ENCODE peak calls at places on chromosomes 4 and X, in five cellular contexts. One of them, this sample, is unnamed.

GRCh38 chr4:41305486-41305885 is 48.8 kb downstream of the UCHL1 start:
- DNase-seq in GM23248: no peak
- DNase-seq in epithelial cell of esophagus: no peak
- DNase-seq in HL-60: no peak
- DNase-seq in astrocyte of the spinal cord: no peak
- DNase-seq in this sample: no peak

GRCh38 chrX:84188320-84188834 is 378 bp upstream of the RPS6KA6 start:
- DNase-seq in HL-60: no peak
- DNase-seq in astrocyte of the spinal cord: peak; percentile 57
- DNase-seq in GM23248: peak; percentile 70
- DNase-seq in epithelial cell of esophagus: peak; percentile 49
- DNase-seq in this sample: no peak

GRCh38 chr4:159856451-159856850 is 753.6 kb downstream of the RAPGEF2 start:
- DNase-seq in HL-60: no peak
- DNase-seq in GM23248: no peak
- DNase-seq in epithelial cell of esophagus: no peak
- DNase-seq in astrocyte of the spinal cord: no peak
- DNase-seq in this sample: no peak

GRCh38 chr4:141896687-141897086 is 260.3 kb downstream of the IL15 start:
- DNase-seq in epithelial cell of esophagus: peak; percentile 12
- DNase-seq in GM23248: peak; percentile 33
- DNase-seq in HL-60: no peak
- DNase-seq in astrocyte of the spinal cord: no peak
- DNase-seq in this sample: no peak

GRCh38 chr4:168835880-168836454 is 174.1 kb downstream of the CBR4 start:
- DNase-seq in GM23248: no peak
- DNase-seq in epithelial cell of esophagus: peak; percentile 55
- DNase-seq in astrocyte of the spinal cord: no peak
- DNase-seq in HL-60: no peak
- DNase-seq in this sample: no peak

GRCh38 chr4:82491251-82491960 is 61.0 kb downstream of the ENOPH1 start:
- DNase-seq in epithelial cell of esophagus: peak; percentile 13
- DNase-seq in astrocyte of the spinal cord: no peak
- DNase-seq in HL-60: no peak
- DNase-seq in GM23248: no peak
- DNase-seq in this sample: no peak

GRCh38 chr4:60682901-60683300 is 517.2 kb upstream of the ADGRL3 start:
- DNase-seq in astrocyte of the spinal cord: peak; percentile 71
- DNase-seq in HL-60: no peak
- DNase-seq in GM23248: peak; percentile 12
- DNase-seq in epithelial cell of esophagus: no peak
- DNase-seq in this sample: no peak

GRCh38 chr4:119297795-119298194 is 24.1 kb downstream of the FABP2 start:
- DNase-seq in HL-60: no peak
- DNase-seq in epithelial cell of esophagus: no peak
- DNase-seq in GM23248: no peak
- DNase-seq in astrocyte of the spinal cord: no peak
- DNase-seq in this sample: no peak

GRCh38 chrX:3939967-3940610 is 226.6 kb upstream of the PRKX start:
- DNase-seq in HL-60: no peak
- DNase-seq in GM23248: peak; percentile 37
- DNase-seq in astrocyte of the spinal cord: peak; percentile 26
- DNase-seq in epithelial cell of esophagus: peak; percentile 4
- DNase-seq in this sample: peak; percentile 21

GRCh38 chrX:843306-843705 is 212.7 kb downstream of the SHOX start:
- DNase-seq in HL-60: no peak
- DNase-seq in epithelial cell of esophagus: no peak
- DNase-seq in astrocyte of the spinal cord: no peak
- DNase-seq in GM23248: no peak
- DNase-seq in this sample: no peak

GRCh38 chr4:66357316-66357715 is 687.0 kb upstream of the EPHA5 start:
- DNase-seq in GM23248: no peak
- DNase-seq in epithelial cell of esophagus: no peak
- DNase-seq in HL-60: no peak
- DNase-seq in astrocyte of the spinal cord: peak; percentile 68
- DNase-seq in this sample: no peak

GRCh38 chr4:26410385-26411293 is 79.6 kb downstream of the CCKAR start:
- DNase-seq in astrocyte of the spinal cord: peak; percentile 72
- DNase-seq in epithelial cell of esophagus: peak; percentile 55
- DNase-seq in HL-60: peak; percentile 17
- DNase-seq in GM23248: peak; percentile 64
- DNase-seq in this sample: peak; percentile 65

GRCh38 chr4:122894802-122895201 is 27.6 kb downstream of the NUDT6 start:
- DNase-seq in GM23248: no peak
- DNase-seq in astrocyte of the spinal cord: no peak
- DNase-seq in HL-60: no peak
- DNase-seq in epithelial cell of esophagus: no peak
- DNase-seq in this sample: no peak

GRCh38 chrX:91434351-91435168 is at the start of gene PABPC5:
- DNase-seq in HL-60: no peak
- DNase-seq in astrocyte of the spinal cord: peak; percentile 87
- DNase-seq in epithelial cell of esophagus: peak; percentile 17
- DNase-seq in GM23248: peak; percentile 92
- DNase-seq in this sample: no peak

GRCh38 chr4:56692576-56692975 is 11.5 kb upstream of the HOPX start:
- DNase-seq in astrocyte of the spinal cord: no peak
- DNase-seq in GM23248: no peak
- DNase-seq in epithelial cell of esophagus: no peak
- DNase-seq in HL-60: no peak
- DNase-seq in this sample: no peak

GRCh38 chrX:17788439-17788838 is 51.1 kb downstream of the SCML1 start:
- DNase-seq in epithelial cell of esophagus: peak; percentile 25
- DNase-seq in GM23248: peak; percentile 40
- DNase-seq in HL-60: no peak
- DNase-seq in astrocyte of the spinal cord: peak; percentile 32
- DNase-seq in this sample: peak; percentile 14

GRCh38 chr4:48138936-48139335 is 4.9 kb upstream of the TXK start:
- DNase-seq in astrocyte of the spinal cord: no peak
- DNase-seq in HL-60: no peak
- DNase-seq in GM23248: no peak
- DNase-seq in epithelial cell of esophagus: no peak
- DNase-seq in this sample: peak; percentile 82

GRCh38 chr4:56654238-56654632 is 26.9 kb downstream of the HOPX start:
- DNase-seq in HL-60: no peak
- DNase-seq in astrocyte of the spinal cord: no peak
- DNase-seq in epithelial cell of esophagus: no peak
- DNase-seq in GM23248: no peak
- DNase-seq in this sample: no peak

GRCh38 chrX:78659955-78660354 is 827 bp upstream of the RTL3 start:
- DNase-seq in astrocyte of the spinal cord: no peak
- DNase-seq in epithelial cell of esophagus: no peak
- DNase-seq in HL-60: no peak
- DNase-seq in GM23248: no peak
- DNase-seq in this sample: no peak

GRCh38 chr4:89829470-89830138 is 7.4 kb downstream of the SNCA start:
- DNase-seq in astrocyte of the spinal cord: peak; percentile 4
- DNase-seq in GM23248: no peak
- DNase-seq in epithelial cell of esophagus: peak; percentile 80
- DNase-seq in HL-60: peak; percentile 83
- DNase-seq in this sample: peak; percentile 35

GRCh38 chrX:138745215-138745614 is 33.7 kb upstream of the FGF13 start:
- DNase-seq in epithelial cell of esophagus: peak; percentile 55
- DNase-seq in GM23248: peak; percentile 52
- DNase-seq in HL-60: peak; percentile 34
- DNase-seq in astrocyte of the spinal cord: peak; percentile 45
- DNase-seq in this sample: peak; percentile 32

GRCh38 chr4:105930696-105931095 is 35.4 kb downstream of the NPNT start:
- DNase-seq in HL-60: no peak
- DNase-seq in epithelial cell of esophagus: no peak
- DNase-seq in GM23248: no peak
- DNase-seq in astrocyte of the spinal cord: no peak
- DNase-seq in this sample: no peak
- H3K4me3 ChIP-seq in HL-60: no peak overlapping the region
- H3K4me3 ChIP-seq in epithelial cell of esophagus: no peak overlapping the region
- H3K4me3 ChIP-seq in GM23248: no peak overlapping the region
- H3K4me3 ChIP-seq in astrocyte of the spinal cord: no peak overlapping the region
- H3K4me3 ChIP-seq in this sample: no peak overlapping the region

GRCh38 chrX:9467751-9468150 is 2.9 kb downstream of the TBL1X start:
- DNase-seq in astrocyte of the spinal cord: no peak
- DNase-seq in epithelial cell of esophagus: no peak
- DNase-seq in GM23248: no peak
- DNase-seq in HL-60: no peak
- DNase-seq in this sample: no peak
- H3K4me3 ChIP-seq in astrocyte of the spinal cord: no peak overlapping the region
- H3K4me3 ChIP-seq in epithelial cell of esophagus: no peak overlapping the region
- H3K4me3 ChIP-seq in GM23248: no peak overlapping the region
- H3K4me3 ChIP-seq in HL-60: no peak overlapping the region
- H3K4me3 ChIP-seq in this sample: no peak overlapping the region

DNA sequence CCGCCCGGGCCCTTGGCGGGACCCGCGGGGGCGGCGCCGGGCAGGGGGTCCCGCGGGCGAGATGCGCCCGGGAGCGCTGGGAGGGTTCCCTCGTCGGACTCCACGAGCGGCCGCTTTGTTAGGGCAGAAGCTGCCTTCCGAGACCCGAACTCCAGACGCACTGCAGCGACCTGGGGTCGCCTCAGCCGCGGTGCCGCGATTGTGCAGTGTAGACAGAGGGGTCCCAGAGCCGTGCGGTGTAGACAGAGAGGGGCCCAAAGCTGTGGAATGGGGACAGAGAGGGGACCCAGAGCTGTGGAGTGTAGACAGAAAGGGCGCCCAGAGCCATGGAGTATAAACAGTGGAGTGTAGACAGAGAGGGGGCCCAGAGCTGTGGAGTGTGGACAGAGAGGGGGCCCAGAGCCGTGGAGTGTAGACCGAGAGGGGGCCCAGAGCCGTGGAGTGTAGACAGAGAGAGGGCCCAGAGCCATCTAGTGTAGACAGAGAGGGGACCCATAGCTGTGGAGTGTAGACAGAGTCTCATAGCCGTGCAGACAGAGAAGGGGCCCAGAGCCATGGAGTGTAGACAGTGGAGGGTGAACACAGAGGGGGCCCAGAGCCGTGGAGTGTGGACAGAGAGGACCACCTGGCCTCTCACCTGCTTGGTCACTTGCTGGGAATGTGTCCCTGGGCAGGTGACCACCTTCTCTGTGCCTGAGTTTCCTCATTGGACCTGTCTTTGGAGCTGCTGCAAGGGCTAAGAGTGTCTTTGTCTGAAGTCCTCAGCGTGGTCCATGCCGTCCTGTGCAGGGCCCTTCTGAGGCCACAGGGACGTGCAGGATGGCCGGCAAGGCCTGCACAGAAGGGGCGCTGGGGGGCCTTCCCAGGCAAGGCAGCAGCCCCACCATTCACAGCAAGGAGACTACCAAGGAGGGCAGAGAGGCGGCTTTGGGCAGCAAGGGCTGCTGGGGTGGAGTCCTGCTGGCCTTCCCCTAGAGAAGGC is 880 bp downstream of the RGS12 start:
- DNase-seq in epithelial cell of esophagus: no peak
- DNase-seq in HL-60: no peak
- DNase-seq in astrocyte of the spinal cord: no peak
- DNase-seq in GM23248: peak; percentile 15
- DNase-seq in this sample: peak; percentile 5
- H3K4me3 ChIP-seq in epithelial cell of esophagus: peak overlapping the region; percentile 38
- H3K4me3 ChIP-seq in HL-60: peak overlapping the region; percentile 17
- H3K4me3 ChIP-seq in astrocyte of the spinal cord: peak overlapping the region; percentile 76
- H3K4me3 ChIP-seq in GM23248: peak overlapping the region; percentile 89
- H3K4me3 ChIP-seq in this sample: peak overlapping the region; percentile 63

DNA sequence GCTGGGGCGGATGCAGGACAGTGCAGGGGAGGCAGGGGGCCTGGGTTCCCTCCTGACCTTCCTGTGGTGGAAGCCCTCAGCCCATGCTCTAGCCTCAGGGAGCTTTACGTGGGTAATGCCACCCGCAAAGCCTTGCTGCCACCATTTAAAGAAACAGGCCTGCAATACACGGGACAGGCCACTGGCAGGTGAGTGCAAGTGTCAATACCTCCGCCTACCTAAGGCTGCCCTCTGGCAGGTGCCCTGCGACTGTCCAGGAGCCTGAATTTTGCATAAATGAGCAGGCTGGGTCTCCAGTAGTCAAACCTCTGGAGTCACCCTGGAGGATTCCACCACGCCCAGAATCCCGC is 5.9 kb downstream of the CRMP1 start:
- DNase-seq in astrocyte of the spinal cord: no peak
- DNase-seq in epithelial cell of esophagus: no peak
- DNase-seq in HL-60: no peak
- DNase-seq in GM23248: peak; percentile 4
- DNase-seq in this sample: no peak
- H3K4me3 ChIP-seq in astrocyte of the spinal cord: peak overlapping the region; percentile 40
- H3K4me3 ChIP-seq in epithelial cell of esophagus: no peak overlapping the region
- H3K4me3 ChIP-seq in HL-60: no peak overlapping the region
- H3K4me3 ChIP-seq in GM23248: no peak overlapping the region
- H3K4me3 ChIP-seq in this sample: no peak overlapping the region

GRCh38 chrX:98380556-98380955 is 1496.8 kb downstream of the RPA4 start:
- DNase-seq in GM23248: no peak
- DNase-seq in astrocyte of the spinal cord: no peak
- DNase-seq in epithelial cell of esophagus: no peak
- DNase-seq in HL-60: no peak
- DNase-seq in this sample: no peak
- H3K4me3 ChIP-seq in GM23248: no peak overlapping the region
- H3K4me3 ChIP-seq in astrocyte of the spinal cord: no peak overlapping the region
- H3K4me3 ChIP-seq in epithelial cell of esophagus: no peak overlapping the region
- H3K4me3 ChIP-seq in HL-60: no peak overlapping the region
- H3K4me3 ChIP-seq in this sample: no peak overlapping the region

GRCh38 chrX:103175944-103176753 is 38.8 kb upstream of the BEX4 start:
- DNase-seq in epithelial cell of esophagus: peak; percentile 48
- DNase-seq in GM23248: peak; percentile 48
- DNase-seq in HL-60: peak; percentile 16
- DNase-seq in astrocyte of the spinal cord: peak; percentile 49
- DNase-seq in this sample: peak; percentile 19
- H3K4me3 ChIP-seq in epithelial cell of esophagus: no peak overlapping the region
- H3K4me3 ChIP-seq in GM23248: peak overlapping the region; percentile 67
- H3K4me3 ChIP-seq in HL-60: peak overlapping the region; percentile 18
- H3K4me3 ChIP-seq in astrocyte of the spinal cord: peak overlapping the region; percentile 17
- H3K4me3 ChIP-seq in this sample: no peak overlapping the region

DNA sequence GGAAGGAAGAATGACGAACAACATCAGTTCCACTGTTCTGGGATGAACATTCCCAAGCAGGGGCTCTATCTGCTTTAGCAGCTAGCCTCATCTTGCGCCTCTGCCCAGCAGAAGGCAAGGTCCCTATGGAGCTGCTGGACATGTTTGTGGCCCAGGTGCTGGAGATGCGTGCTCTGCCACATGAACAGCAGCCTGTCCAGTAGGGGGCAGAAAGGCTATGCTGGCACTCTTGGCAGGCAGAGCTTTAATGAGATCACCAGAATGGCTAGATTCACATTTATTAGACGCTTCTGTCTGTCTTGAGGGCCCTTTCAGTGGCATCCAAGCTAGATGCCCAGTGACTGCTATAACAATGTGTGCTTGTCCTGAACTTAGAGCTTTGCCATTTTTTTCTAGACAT is 1826.0 kb downstream of the STIM2 start:
- DNase-seq in GM23248: peak; percentile 45
- DNase-seq in epithelial cell of esophagus: peak; percentile 65
- DNase-seq in astrocyte of the spinal cord: peak; percentile 12
- DNase-seq in HL-60: peak; percentile 1
- DNase-seq in this sample: peak; percentile 24
- H3K4me3 ChIP-seq in GM23248: no peak overlapping the region
- H3K4me3 ChIP-seq in epithelial cell of esophagus: no peak overlapping the region
- H3K4me3 ChIP-seq in astrocyte of the spinal cord: no peak overlapping the region
- H3K4me3 ChIP-seq in HL-60: no peak overlapping the region
- H3K4me3 ChIP-seq in this sample: no peak overlapping the region

GRCh38 chr4:87848622-87849351 is 16.0 kb downstream of the MEPE start:
- DNase-seq in GM23248: peak; percentile 84
- DNase-seq in astrocyte of the spinal cord: peak; percentile 66
- DNase-seq in epithelial cell of esophagus: peak; percentile 72
- DNase-seq in HL-60: peak; percentile 47
- DNase-seq in this sample: peak; percentile 46
- H3K4me3 ChIP-seq in GM23248: peak overlapping the region; percentile 56
- H3K4me3 ChIP-seq in astrocyte of the spinal cord: peak overlapping the region; percentile 4
- H3K4me3 ChIP-seq in epithelial cell of esophagus: no peak overlapping the region
- H3K4me3 ChIP-seq in HL-60: no peak overlapping the region
- H3K4me3 ChIP-seq in this sample: no peak overlapping the region

This sample was measured in OCI-LY7.